ENCODE peak calls at places on chromosomes 1 and 21, in five cellular contexts. K is iris pigment epithelial cell; R is NCI-H2081; Q is endodermal cell; T is activated naive CD4-positive, alpha-beta T cell. S is an unnamed sample.
A peak's percentile ranks its signal among the peaks of the same experiment; 100 is the strongest.

GRCh38 chr1:45930258-45931150 is 127.1 kb downstream of the MAST2 start:
- DNase-seq in R (no peak), Q (no peak), T (no peak), K (no peak), S (no peak)

GRCh38 chr1:54904476-54905048 is 17.6 kb upstream of the DHCR24 start:
- DNase-seq in T (no peak), R (no peak), Q (no peak), K (peak; percentile 71), S (no peak)

GRCh38 chr1:230469271-230469670 is 43.1 kb upstream of the PGBD5 start:
- DNase-seq in R (no peak), Q (no peak), K (no peak), T (no peak), S (no peak)

GRCh38 chr1:206544562-206545257 is 37.4 kb downstream of the RASSF5 start:
- DNase-seq in Q (peak; percentile 98), T (peak; percentile 80), R (peak; percentile 84), K (peak; percentile 31), S (peak; percentile 87)

GRCh38 chr1:6505367-6506209 is 14.1 kb upstream of the PLEKHG5 start:
- DNase-seq in K (no peak), Q (peak; percentile 49), T (no peak), R (no peak), S (no peak)

GRCh38 chr1:20210736-20211405 is 24.6 kb upstream of the PLA2G2C start:
- DNase-seq in R (no peak), T (no peak), K (no peak), Q (no peak), S (no peak)

GRCh38 chr1:95309031-95309459 is 75.0 kb downstream of the RWDD3 start:
- DNase-seq in R (peak; percentile 69), T (no peak), Q (peak; percentile 68), K (peak; percentile 39), S (no peak)

GRCh38 chr21:29775462-29775861 is 164.3 kb downstream of the GRIK1 start:
- DNase-seq in T (no peak), K (no peak), Q (no peak), R (no peak), S (no peak)

GRCh38 chr1:45793942-45794604 is 9.3 kb upstream of the MAST2 start:
- DNase-seq in Q (no peak), T (no peak), K (peak; percentile 15), R (no peak), S (no peak)

GRCh38 chr1:204725821-204726448 is 40.4 kb upstream of the LRRN2 start:
- DNase-seq in T (no peak), Q (peak; percentile 38), K (no peak), R (peak; percentile 21), S (no peak)

S was measured in mesothelial cell of epicardium.